ENCODE peak calls at places on chromosomes 13 and 19, in seven cellular contexts. One of them, this sample, is unnamed. For H3K9me3, the result is how much of the 10 kb centered on the place peaks cover.

GRCh38 chr19:2302319-2303208 is 5.4 kb downstream of the LINGO3 start:
- DNase-seq in right lobe of liver: no peak
- DNase-seq in tibial nerve: no peak
- DNase-seq in right cardiac atrium: peak
- DNase-seq in effector memory CD4-positive, alpha-beta T cell: no peak
- DNase-seq in fibroblast of lung: peak
- DNase-seq in mammary epithelial cell: no peak
- DNase-seq in this sample: no peak

GRCh38 chr19:27896091-27896490 is 1316.9 kb downstream of the UQCRFS1 start:
- DNase-seq in right lobe of liver: no peak
- DNase-seq in tibial nerve: no peak
- DNase-seq in right cardiac atrium: no peak
- DNase-seq in effector memory CD4-positive, alpha-beta T cell: no peak
- DNase-seq in fibroblast of lung: no peak
- DNase-seq in mammary epithelial cell: no peak
- DNase-seq in this sample: no peak

GRCh38 chr19:5055457-5055776 is 86.5 kb downstream of the KDM4B start:
- DNase-seq in right lobe of liver: no peak
- DNase-seq in tibial nerve: no peak
- DNase-seq in right cardiac atrium: peak
- DNase-seq in effector memory CD4-positive, alpha-beta T cell: no peak
- DNase-seq in fibroblast of lung: no peak
- DNase-seq in mammary epithelial cell: no peak
- DNase-seq in this sample: no peak

GRCh38 chr13:73462241-73462640 is 403.4 kb downstream of the KLF5 start:
- DNase-seq in right lobe of liver: no peak
- DNase-seq in tibial nerve: no peak
- DNase-seq in right cardiac atrium: no peak
- DNase-seq in effector memory CD4-positive, alpha-beta T cell: no peak
- DNase-seq in fibroblast of lung: no peak
- DNase-seq in mammary epithelial cell: no peak
- DNase-seq in this sample: no peak

GRCh38 chr13:93270769-93271753 is 44.5 kb downstream of the GPC6 start:
- DNase-seq in right lobe of liver: no peak
- DNase-seq in tibial nerve: no peak
- DNase-seq in right cardiac atrium: no peak
- DNase-seq in effector memory CD4-positive, alpha-beta T cell: no peak
- DNase-seq in fibroblast of lung: no peak
- DNase-seq in mammary epithelial cell: no peak
- DNase-seq in this sample: no peak

GRCh38 chr19:42129399-42130253 is 2.6 kb downstream of the POU2F2 start:
- DNase-seq in right lobe of liver: no peak
- DNase-seq in tibial nerve: peak
- DNase-seq in right cardiac atrium: no peak
- DNase-seq in effector memory CD4-positive, alpha-beta T cell: no peak
- DNase-seq in fibroblast of lung: no peak
- DNase-seq in mammary epithelial cell: peak
- DNase-seq in this sample: no peak

GRCh38 chr13:101618440-101619187 is 166.1 kb downstream of the ITGBL1 start:
- DNase-seq in right lobe of liver: no peak
- DNase-seq in tibial nerve: no peak
- DNase-seq in right cardiac atrium: no peak
- DNase-seq in effector memory CD4-positive, alpha-beta T cell: peak
- DNase-seq in fibroblast of lung: no peak
- DNase-seq in mammary epithelial cell: no peak
- DNase-seq in this sample: peak

GRCh38 chr19:41707502-41707812 is 969 bp upstream of the CEACAM5 start:
- DNase-seq in right lobe of liver: no peak
- DNase-seq in tibial nerve: no peak
- DNase-seq in right cardiac atrium: no peak
- DNase-seq in effector memory CD4-positive, alpha-beta T cell: no peak
- DNase-seq in fibroblast of lung: no peak
- DNase-seq in mammary epithelial cell: no peak
- DNase-seq in this sample: no peak

GRCh38 chr13:74444161-74444571 is 310.0 kb upstream of the KLF12 start:
- DNase-seq in right lobe of liver: no peak
- DNase-seq in tibial nerve: no peak
- DNase-seq in right cardiac atrium: no peak
- DNase-seq in effector memory CD4-positive, alpha-beta T cell: no peak
- DNase-seq in fibroblast of lung: no peak
- DNase-seq in mammary epithelial cell: peak
- DNase-seq in this sample: no peak

GRCh38 chr19:23460656-23461055 is 65.4 kb upstream of the ZNF91 start:
- DNase-seq in right lobe of liver: no peak
- DNase-seq in tibial nerve: no peak
- DNase-seq in right cardiac atrium: no peak
- DNase-seq in effector memory CD4-positive, alpha-beta T cell: no peak
- DNase-seq in fibroblast of lung: no peak
- DNase-seq in mammary epithelial cell: peak
- DNase-seq in this sample: no peak

GRCh38 chr13:95536629-95537241 is 15.8 kb upstream of the CLDN10 start:
- DNase-seq in right lobe of liver: no peak
- DNase-seq in tibial nerve: no peak
- DNase-seq in right cardiac atrium: no peak
- DNase-seq in effector memory CD4-positive, alpha-beta T cell: no peak
- DNase-seq in fibroblast of lung: peak
- DNase-seq in mammary epithelial cell: peak
- DNase-seq in this sample: no peak

GRCh38 chr13:113053801-113054604 is 51.6 kb upstream of the F7 start:
- DNase-seq in right lobe of liver: no peak
- DNase-seq in tibial nerve: no peak
- DNase-seq in right cardiac atrium: peak
- DNase-seq in effector memory CD4-positive, alpha-beta T cell: no peak
- DNase-seq in fibroblast of lung: no peak
- DNase-seq in mammary epithelial cell: no peak
- DNase-seq in this sample: no peak

GRCh38 chr19:32406161-32407003 is 812 bp downstream of the DPY19L3 start:
- DNase-seq in right lobe of liver: no peak
- DNase-seq in tibial nerve: no peak
- DNase-seq in right cardiac atrium: no peak
- DNase-seq in effector memory CD4-positive, alpha-beta T cell: no peak
- DNase-seq in fibroblast of lung: no peak
- DNase-seq in mammary epithelial cell: peak
- DNase-seq in this sample: no peak

GRCh38 chr13:96081888-96082287 is 8.0 kb upstream of the HS6ST3 start:
- DNase-seq in right lobe of liver: no peak
- DNase-seq in tibial nerve: no peak
- DNase-seq in right cardiac atrium: no peak
- DNase-seq in effector memory CD4-positive, alpha-beta T cell: no peak
- DNase-seq in fibroblast of lung: no peak
- DNase-seq in mammary epithelial cell: no peak
- DNase-seq in this sample: no peak

GRCh38 chr19:53553865-53554791 is 16.2 kb downstream of the ZNF331 start:
- DNase-seq in right lobe of liver: peak
- DNase-seq in tibial nerve: peak
- DNase-seq in right cardiac atrium: peak
- DNase-seq in effector memory CD4-positive, alpha-beta T cell: peak
- DNase-seq in fibroblast of lung: peak
- DNase-seq in mammary epithelial cell: peak
- DNase-seq in this sample: peak

GRCh38 chr13:53064721-53065120 is 36.1 kb downstream of the OLFM4 start:
- DNase-seq in right lobe of liver: no peak
- DNase-seq in tibial nerve: peak
- DNase-seq in right cardiac atrium: no peak
- DNase-seq in effector memory CD4-positive, alpha-beta T cell: no peak
- DNase-seq in fibroblast of lung: no peak
- DNase-seq in mammary epithelial cell: no peak
- DNase-seq in this sample: no peak

GRCh38 chr13:44108345-44108858 is 228.7 kb downstream of the LACC1 start:
- DNase-seq in right lobe of liver: peak
- DNase-seq in tibial nerve: no peak
- DNase-seq in right cardiac atrium: peak
- DNase-seq in effector memory CD4-positive, alpha-beta T cell: no peak
- DNase-seq in fibroblast of lung: no peak
- DNase-seq in mammary epithelial cell: peak
- DNase-seq in this sample: no peak

GRCh38 chr13:99191900-99192399 is 8.7 kb upstream of the UBAC2 start:
- DNase-seq in right lobe of liver: no peak
- DNase-seq in tibial nerve: no peak
- DNase-seq in right cardiac atrium: no peak
- DNase-seq in effector memory CD4-positive, alpha-beta T cell: no peak
- DNase-seq in fibroblast of lung: peak
- DNase-seq in mammary epithelial cell: no peak
- DNase-seq in this sample: no peak

GRCh38 chr13:112587359-112587766 is 590 bp downstream of the TUBGCP3 start:
- DNase-seq in right lobe of liver: peak
- DNase-seq in tibial nerve: peak
- DNase-seq in right cardiac atrium: peak
- DNase-seq in effector memory CD4-positive, alpha-beta T cell: peak
- DNase-seq in fibroblast of lung: peak
- DNase-seq in mammary epithelial cell: peak
- DNase-seq in this sample: peak

GRCh38 chr19:31533114-31533513 is 183.9 kb upstream of the TSHZ3 start:
- DNase-seq in right lobe of liver: no peak
- DNase-seq in tibial nerve: no peak
- DNase-seq in right cardiac atrium: no peak
- DNase-seq in effector memory CD4-positive, alpha-beta T cell: no peak
- DNase-seq in fibroblast of lung: no peak
- DNase-seq in mammary epithelial cell: no peak
- DNase-seq in this sample: no peak

GRCh38 chr19:33302974-33303790 is 848 bp upstream of the CEBPA start:
- DNase-seq in right lobe of liver: peak
- DNase-seq in tibial nerve: no peak
- DNase-seq in right cardiac atrium: peak
- DNase-seq in effector memory CD4-positive, alpha-beta T cell: no peak
- DNase-seq in fibroblast of lung: peak
- DNase-seq in mammary epithelial cell: peak
- DNase-seq in this sample: no peak

GRCh38 chr19:18948075-18948975 is 7.3 kb upstream of the HOMER3 start:
- DNase-seq in right lobe of liver: no peak
- DNase-seq in tibial nerve: no peak
- DNase-seq in right cardiac atrium: no peak
- DNase-seq in effector memory CD4-positive, alpha-beta T cell: no peak
- DNase-seq in fibroblast of lung: no peak
- DNase-seq in mammary epithelial cell: peak
- DNase-seq in this sample: no peak

GRCh38 chr13:35140831-35141230 is 198.8 kb downstream of the NBEA start:
- DNase-seq in right lobe of liver: no peak
- DNase-seq in tibial nerve: no peak
- DNase-seq in right cardiac atrium: no peak
- DNase-seq in effector memory CD4-positive, alpha-beta T cell: no peak
- DNase-seq in fibroblast of lung: no peak
- DNase-seq in mammary epithelial cell: no peak
- DNase-seq in this sample: no peak

GRCh38 chr19:33416307-33417215 is 43.1 kb downstream of the CEBPG start:
- DNase-seq in right lobe of liver: no peak
- DNase-seq in tibial nerve: peak
- DNase-seq in right cardiac atrium: peak
- DNase-seq in effector memory CD4-positive, alpha-beta T cell: peak
- DNase-seq in fibroblast of lung: peak
- DNase-seq in mammary epithelial cell: peak
- DNase-seq in this sample: peak

GRCh38 chr13:110712081-110712848 is 1.2 kb upstream of the ING1 start:
- DNase-seq in right lobe of liver: peak
- DNase-seq in tibial nerve: peak
- DNase-seq in right cardiac atrium: peak
- DNase-seq in effector memory CD4-positive, alpha-beta T cell: peak
- DNase-seq in fibroblast of lung: peak
- DNase-seq in mammary epithelial cell: peak
- DNase-seq in this sample: no peak

GRCh38 chr13:67230774-67231480 is 791 bp upstream of the PCDH9 start:
- DNase-seq in right lobe of liver: peak
- DNase-seq in tibial nerve: peak
- DNase-seq in right cardiac atrium: peak
- DNase-seq in effector memory CD4-positive, alpha-beta T cell: no peak
- DNase-seq in fibroblast of lung: peak
- DNase-seq in mammary epithelial cell: peak
- DNase-seq in this sample: no peak

GRCh38 chr13:98326274-98326673 is 149.2 kb upstream of the RNF113B start:
- DNase-seq in right lobe of liver: no peak
- DNase-seq in tibial nerve: no peak
- DNase-seq in right cardiac atrium: no peak
- DNase-seq in effector memory CD4-positive, alpha-beta T cell: no peak
- DNase-seq in fibroblast of lung: no peak
- DNase-seq in mammary epithelial cell: no peak
- DNase-seq in this sample: no peak

GRCh38 chr13:34617684-34618083 is 324.4 kb upstream of the NBEA start:
- DNase-seq in right lobe of liver: no peak
- DNase-seq in tibial nerve: no peak
- DNase-seq in right cardiac atrium: no peak
- DNase-seq in effector memory CD4-positive, alpha-beta T cell: no peak
- DNase-seq in fibroblast of lung: no peak
- DNase-seq in mammary epithelial cell: no peak
- DNase-seq in this sample: no peak

GRCh38 chr13:93554514-93554913 is 327.9 kb downstream of the GPC6 start:
- DNase-seq in right lobe of liver: no peak
- DNase-seq in tibial nerve: no peak
- DNase-seq in right cardiac atrium: no peak
- DNase-seq in effector memory CD4-positive, alpha-beta T cell: no peak
- DNase-seq in fibroblast of lung: no peak
- DNase-seq in mammary epithelial cell: no peak
- DNase-seq in this sample: no peak

DNA sequence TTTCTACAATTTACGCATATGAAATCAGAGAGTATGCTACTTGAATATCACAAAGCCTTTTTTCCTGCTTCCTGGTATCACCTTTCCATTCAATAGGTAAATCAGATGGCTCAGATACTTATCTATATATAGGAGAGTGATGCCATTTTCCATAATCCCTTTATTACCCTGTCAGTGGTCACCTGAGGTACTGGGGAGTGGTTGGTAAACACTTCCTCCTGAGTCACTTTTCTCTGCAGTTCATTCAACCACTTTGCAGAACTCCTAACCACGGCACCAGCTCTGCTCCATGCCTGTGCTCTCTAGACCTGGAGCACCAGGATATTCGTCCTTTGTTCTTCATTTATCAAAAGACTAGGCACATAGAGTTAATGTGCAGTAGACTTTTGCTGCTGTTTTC is 748.5 kb upstream of the KLHL1 start:
- DNase-seq in right lobe of liver: no peak
- DNase-seq in tibial nerve: no peak
- DNase-seq in right cardiac atrium: no peak
- DNase-seq in effector memory CD4-positive, alpha-beta T cell: no peak
- DNase-seq in fibroblast of lung: no peak
- DNase-seq in mammary epithelial cell: no peak
- DNase-seq in this sample: no peak
- H3K27ac ChIP-seq in right lobe of liver: no peak
- H3K27ac ChIP-seq in tibial nerve: no peak
- H3K27ac ChIP-seq in right cardiac atrium: no peak
- H3K27ac ChIP-seq in effector memory CD4-positive, alpha-beta T cell: no peak
- H3K27ac ChIP-seq in fibroblast of lung: no peak
- H3K27ac ChIP-seq in mammary epithelial cell: no peak
- H3K27ac ChIP-seq in this sample: no peak

GRCh38 chr19:7356899-7357627 is 8.3 kb downstream of the ARHGEF18 start:
- DNase-seq in right lobe of liver: no peak
- DNase-seq in tibial nerve: no peak
- DNase-seq in right cardiac atrium: no peak
- DNase-seq in effector memory CD4-positive, alpha-beta T cell: no peak
- DNase-seq in fibroblast of lung: no peak
- DNase-seq in mammary epithelial cell: no peak
- DNase-seq in this sample: no peak
- H3K4me3 ChIP-seq in right lobe of liver: no peak
- H3K4me3 ChIP-seq in tibial nerve: no peak
- H3K4me3 ChIP-seq in right cardiac atrium: no peak
- H3K4me3 ChIP-seq in effector memory CD4-positive, alpha-beta T cell: no peak
- H3K4me3 ChIP-seq in fibroblast of lung: no peak
- H3K4me3 ChIP-seq in mammary epithelial cell: no peak
- H3K4me3 ChIP-seq in this sample: no peak

GRCh38 chr19:52307275-52307674 is 10.3 kb downstream of the ZNF480 start:
- DNase-seq in right lobe of liver: no peak
- DNase-seq in tibial nerve: no peak
- DNase-seq in right cardiac atrium: no peak
- DNase-seq in effector memory CD4-positive, alpha-beta T cell: no peak
- DNase-seq in fibroblast of lung: peak
- DNase-seq in mammary epithelial cell: peak
- DNase-seq in this sample: peak
- H3K9me3 ChIP-seq in right lobe of liver: under half
- H3K9me3 ChIP-seq in tibial nerve: half or more
- H3K9me3 ChIP-seq in right cardiac atrium: under half
- H3K9me3 ChIP-seq in effector memory CD4-positive, alpha-beta T cell: under half
- H3K9me3 ChIP-seq in fibroblast of lung: under half
- H3K9me3 ChIP-seq in mammary epithelial cell: under half
- H3K9me3 ChIP-seq in this sample: half or more

GRCh38 chr19:35144259-35144599 is 1.2 kb downstream of the FXYD7 start:
- DNase-seq in right lobe of liver: no peak
- DNase-seq in tibial nerve: no peak
- DNase-seq in right cardiac atrium: no peak
- DNase-seq in effector memory CD4-positive, alpha-beta T cell: no peak
- DNase-seq in fibroblast of lung: no peak
- DNase-seq in mammary epithelial cell: no peak
- DNase-seq in this sample: no peak
- H3K27ac ChIP-seq in right lobe of liver: no peak
- H3K27ac ChIP-seq in tibial nerve: no peak
- H3K27ac ChIP-seq in right cardiac atrium: no peak
- H3K27ac ChIP-seq in effector memory CD4-positive, alpha-beta T cell: no peak
- H3K27ac ChIP-seq in fibroblast of lung: no peak
- H3K27ac ChIP-seq in mammary epithelial cell: no peak
- H3K27ac ChIP-seq in this sample: no peak